ENCODE peak calls at places on chromosomes 2 and 18, in eight cellular contexts. Q is stomach, C is HCT116, P is HepG2, G is GM23338, D is transverse colon, R is spleen, A is K562. O is an unnamed sample.

GRCh38 chr2:59463401-59463800 is 1090.1 kb downstream of the BCL11A start:
- DNase-seq in Q (no peak), C (no peak), P (no peak), G (peak; percentile 76), D (no peak), R (no peak), A (no peak), O (no peak)

GRCh38 chr18:31793531-31793930 is 32.9 kb upstream of the SLC25A52 start:
- DNase-seq in Q (no peak), C (no peak), P (no peak), G (no peak), D (no peak), R (no peak), A (no peak), O (no peak)

GRCh38 chr2:193990868-193991267 is 1666.2 kb upstream of the SLC39A10 start:
- DNase-seq in Q (no peak), C (no peak), P (no peak), G (no peak), D (no peak), R (no peak), A (no peak), O (no peak)

GRCh38 chr2:237208373-237209045 is 122.8 kb downstream of the COPS8 start:
- DNase-seq in Q (no peak), C (no peak), P (no peak), G (no peak), D (no peak), R (no peak), A (no peak), O (no peak)

GRCh38 chr18:59665057-59666007 is 31.9 kb downstream of the CCBE1 start:
- DNase-seq in Q (no peak), C (no peak), P (no peak), G (no peak), D (no peak), R (no peak), A (no peak), O (no peak)

GRCh38 chr2:68320118-68320641 is 431 bp upstream of the CNRIP1 start:
- DNase-seq in Q (no peak), C (no peak), P (no peak), G (peak; percentile 87), D (no peak), R (no peak), A (peak; percentile 68), O (peak; percentile 73)

GRCh38 chr18:57258131-57258777 is 94.1 kb upstream of the ST8SIA3 start:
- DNase-seq in Q (no peak), C (no peak), P (no peak), G (no peak), D (no peak), R (no peak), A (no peak), O (no peak)

GRCh38 chr2:224711859-224712258 is 4.3 kb downstream of the CCDC195 start:
- DNase-seq in Q (no peak), C (no peak), P (no peak), G (no peak), D (no peak), R (no peak), A (no peak), O (no peak)

GRCh38 chr2:170201734-170202393 is 23.9 kb downstream of the MYO3B start:
- DNase-seq in Q (no peak), C (no peak), P (no peak), G (no peak), D (no peak), R (no peak), A (no peak), O (no peak)

GRCh38 chr2:62968668-62969067 is 82.0 kb upstream of the OTX1 start:
- DNase-seq in Q (no peak), C (no peak), P (no peak), G (no peak), D (no peak), R (no peak), A (no peak), O (no peak)

GRCh38 chr2:232632904-232633412 is 446 bp upstream of the EFHD1 start:
- DNase-seq in Q (no peak), C (no peak), P (no peak), G (peak; percentile 37), D (peak; percentile 35), R (peak; percentile 79), A (peak; percentile 16), O (peak; percentile 83)

DNA sequence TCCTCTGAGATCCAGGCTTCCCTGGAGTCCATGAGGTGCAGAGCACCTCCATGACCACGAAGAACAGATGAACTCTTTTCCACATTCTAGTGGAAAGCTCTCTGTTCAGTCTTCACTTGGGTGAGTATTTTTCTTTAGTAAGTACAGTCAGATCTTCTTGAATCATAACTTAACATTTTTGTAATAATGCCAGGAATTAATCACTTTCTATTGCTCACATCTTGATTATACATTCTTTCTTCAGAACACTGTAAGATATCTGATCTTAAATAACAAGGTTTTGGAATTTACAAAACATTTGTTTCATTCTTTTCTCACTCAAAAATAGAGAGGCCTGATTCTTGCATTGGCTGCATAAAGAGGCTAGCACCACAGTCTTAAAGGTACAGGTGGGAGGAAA is 45.4 kb upstream of the RND3 start:
- DNase-seq in Q (no peak), C (no peak), P (no peak), G (no peak), D (no peak), R (no peak), A (no peak), O (no peak)
- H3K4me1 ChIP-seq in Q (no peaks in the 10 kb centered on the region), C (no peaks in the 10 kb centered on the region), P (no peaks in the 10 kb centered on the region), G (peaks cover 20% of the 10 kb centered on the region), D (no peaks in the 10 kb centered on the region), R (no peaks in the 10 kb centered on the region), A (no peaks in the 10 kb centered on the region), O (peaks cover 10% of the 10 kb centered on the region)

GRCh38 chr2:46117379-46117778 is 179.8 kb upstream of the EPAS1 start:
- DNase-seq in Q (no peak), C (peak; percentile 41), P (no peak), G (no peak), D (no peak), R (no peak), A (no peak), O (no peak)
- TF ChIP-seq POLR2AphosphoS5 in Q (no peak), C (no peak), P (no peak), G (no peak), D (no peak), R (no peak), A (no peak), O (no peak)

DNA sequence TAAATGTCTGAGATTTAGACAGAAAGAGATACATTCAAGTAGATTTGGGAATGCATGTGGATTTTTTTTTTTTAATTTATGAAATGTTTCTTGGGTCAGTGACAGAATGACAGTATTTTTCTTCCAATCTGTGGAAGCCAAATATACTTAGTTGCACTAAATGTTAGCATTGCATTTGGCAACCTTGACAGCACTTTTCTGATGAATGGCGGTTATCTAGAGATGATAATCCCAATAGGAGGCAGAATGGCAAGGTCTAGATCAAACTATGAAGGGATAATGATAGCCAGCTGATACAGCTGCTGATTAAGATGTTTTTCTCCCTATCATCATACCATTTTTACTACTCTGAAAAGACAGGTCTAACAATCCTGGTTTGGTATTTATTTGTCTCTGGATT is 174.5 kb upstream of the STON1 start:
- DNase-seq in Q (no peak), C (no peak), P (no peak), G (no peak), D (no peak), R (no peak), A (no peak), O (no peak)
- H3K36me3 ChIP-seq in Q (peaks cover 7% of the 10 kb centered on the region), C (no peaks in the 10 kb centered on the region), P (peaks cover 27% of the 10 kb centered on the region), G (peaks cover under 1% of the 10 kb centered on the region), D (no peaks in the 10 kb centered on the region), R (peaks cover 10% of the 10 kb centered on the region), A (peaks cover 30% of the 10 kb centered on the region), O (no peaks in the 10 kb centered on the region)

GRCh38 chr2:236162804-236163482 is 5.2 kb downstream of the GBX2 start:
- DNase-seq in Q (no peak), C (no peak), P (no peak), G (peak; percentile 50), D (no peak), R (peak; percentile 50), A (no peak), O (no peak)

GRCh38 chr2:236164201-236164982 is 3.8 kb downstream of the GBX2 start:
- DNase-seq in Q (no peak), C (no peak), P (no peak), G (peak; percentile 75), D (no peak), R (no peak), A (no peak), O (peak; percentile 58)

GRCh38 chr2:236162031-236162803 is 6.0 kb downstream of the GBX2 start:
- DNase-seq in Q (no peak), C (no peak), P (no peak), G (peak; percentile 74), D (no peak), R (peak; percentile 50), A (no peak), O (peak; percentile 28)

GRCh38 chr2:236164983-236165301 is 3.2 kb downstream of the GBX2 start:
- DNase-seq in Q (no peak), C (no peak), P (no peak), G (no peak), D (no peak), R (no peak), A (no peak), O (peak; percentile 27)

GRCh38 chr2:236163483-236164200 is 4.5 kb downstream of the GBX2 start:
- DNase-seq in Q (no peak), C (no peak), P (no peak), G (peak; percentile 66), D (no peak), R (peak; percentile 68), A (no peak), O (peak; percentile 47)
- H3K4me1 ChIP-seq in Q (peaks cover 68% of the 10 kb centered on the region), C (peaks cover 21% of the 10 kb centered on the region), P (peaks cover 19% of the 10 kb centered on the region), G (peaks cover 54% of the 10 kb centered on the region), D (peaks cover 11% of the 10 kb centered on the region), R (peaks cover 12% of the 10 kb centered on the region), A (peaks cover 29% of the 10 kb centered on the region), O (peaks cover 59% of the 10 kb centered on the region)

DNA sequence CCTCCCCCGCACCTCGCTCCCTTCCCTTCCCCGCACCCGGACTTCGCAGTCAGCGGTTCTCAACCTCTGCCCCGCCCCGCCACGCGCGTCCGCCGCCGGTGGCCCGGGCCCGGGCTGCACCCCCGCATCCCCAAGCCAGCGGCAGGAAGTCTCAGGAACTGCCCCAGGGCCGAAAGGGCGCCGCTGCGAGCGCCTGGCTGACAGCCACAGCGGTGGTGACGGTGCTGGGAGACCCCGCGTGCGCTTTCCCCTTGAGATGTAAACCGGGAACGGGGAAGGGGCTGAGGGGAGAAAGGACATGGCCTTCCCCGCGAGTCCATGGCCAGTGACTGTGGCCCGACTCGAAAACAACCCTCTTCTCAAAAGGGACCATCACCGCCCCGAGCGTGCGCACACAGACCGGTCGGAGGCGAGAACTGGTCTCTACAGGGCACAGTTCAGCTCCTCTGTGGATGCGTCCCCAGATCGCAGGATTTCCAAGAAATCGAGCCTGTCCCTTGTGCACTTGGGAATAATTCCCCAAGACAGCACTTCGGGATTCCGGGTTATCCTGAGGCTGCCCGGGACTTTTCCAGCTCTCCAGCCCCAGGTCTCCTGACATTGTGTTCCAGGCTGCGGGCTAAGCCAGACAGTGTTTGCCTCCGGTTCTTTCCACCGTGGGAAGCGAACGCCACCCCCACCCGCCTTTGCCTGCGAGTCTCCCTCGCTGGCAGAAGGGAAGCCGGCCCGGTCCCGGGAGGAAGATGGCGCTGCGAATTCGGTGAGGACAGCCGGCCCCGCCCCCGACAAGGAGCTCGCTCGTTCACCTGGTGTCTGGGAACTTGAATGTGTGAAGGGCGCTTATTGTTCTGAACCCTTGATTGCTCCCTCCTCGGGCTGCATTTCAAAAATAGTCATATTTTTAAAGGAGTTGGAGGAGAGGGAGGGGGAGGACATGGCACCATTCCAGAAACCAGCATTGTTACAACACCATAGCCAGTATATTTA is 2.7 kb downstream of the LRATD1 start:
- DNase-seq in Q (peak; percentile 76), C (no peak), P (no peak), G (peak; percentile 81), D (peak; percentile 83), R (peak; percentile 73), A (peak; percentile 54), O (peak; percentile 89)
- TF ChIP-seq POLR2AphosphoS5 in Q (peak; percentile 14), C (no peak), P (no peak), G (no peak), D (no peak), R (no peak), A (no peak), O (peak; percentile 23)

O was measured in sigmoid colon.